ENCODE peak calls at places on chromosomes 2 and 18, in five cellular contexts. U is cardiac fibroblast, T is left ventricle myocardium inferior, N is neural progenitor cell, P is brain microvascular endothelial cell. K is an unnamed sample.
A peak's percentile ranks its signal among the peaks of the same experiment; 100 is the strongest.

GRCh38 chr18:48330016-48330991 is 78.9 kb downstream of the ZBTB7C start:
- DNase-seq in U (peak; percentile 87), T (no peak), N (no peak), P (peak; percentile 70), K (peak; percentile 24)

GRCh38 chr2:154762638-154763037 is 64.1 kb downstream of the KCNJ3 start:
- DNase-seq in U (no peak), T (no peak), N (no peak), P (no peak), K (no peak)

GRCh38 chr2:219500135-219500534 is 1.4 kb downstream of the GMPPA start:
- DNase-seq in U (peak; percentile 17), T (no peak), N (peak; percentile 42), P (no peak), K (no peak)

GRCh38 chr2:227154976-227155375 is 9.0 kb downstream of the COL4A4 start:
- DNase-seq in U (peak; percentile 88), T (peak; percentile 78), N (no peak), P (peak; percentile 87), K (no peak)

GRCh38 chr2:157024129-157024528 is 233.4 kb upstream of the GALNT5 start:
- DNase-seq in U (no peak), T (no peak), N (no peak), P (no peak), K (no peak)

GRCh38 chr2:10538224-10538894 is 90.2 kb upstream of the ODC1 start:
- DNase-seq in U (peak; percentile 79), T (no peak), N (no peak), P (peak; percentile 75), K (no peak)

GRCh38 chr2:157875720-157876065 is 437 bp downstream of the ACVR1 start:
- DNase-seq in U (no peak), T (peak; percentile 67), N (peak; percentile 83), P (no peak), K (no peak)

GRCh38 chr2:120984046-120984445 is 248.4 kb downstream of the GLI2 start:
- DNase-seq in U (no peak), T (no peak), N (no peak), P (no peak), K (no peak)

GRCh38 chr18:51009071-51009470 is 20.9 kb upstream of the SMAD4 start:
- DNase-seq in U (peak; percentile 55), T (no peak), N (no peak), P (no peak), K (no peak)

GRCh38 chr2:64652231-64653173 is 1.2 kb downstream of the SERTAD2 start:
- DNase-seq in U (peak; percentile 89), T (no peak), N (peak; percentile 64), P (no peak), K (no peak)

GRCh38 chr2:201642579-201643215 is 606 bp downstream of the TMEM237 start:
- DNase-seq in U (peak; percentile 78), T (peak; percentile 80), N (peak; percentile 94), P (peak; percentile 69), K (peak; percentile 46)

GRCh38 chr2:236578980-236579745 is 9.5 kb downstream of the ACKR3 start:
- DNase-seq in U (no peak), T (no peak), N (no peak), P (no peak), K (no peak)

GRCh38 chr2:15302154-15302553 is 259.0 kb downstream of the NBAS start:
- DNase-seq in U (peak; percentile 78), T (no peak), N (no peak), P (peak; percentile 38), K (no peak)

GRCh38 chr2:15306706-15307105 is 254.4 kb downstream of the NBAS start:
- DNase-seq in U (peak; percentile 59), T (no peak), N (no peak), P (no peak), K (no peak)

GRCh38 chr2:15300645-15301573 is 260.2 kb downstream of the NBAS start:
- DNase-seq in U (no peak), T (no peak), N (no peak), P (no peak), K (no peak)

GRCh38 chr2:15307526-15307925 is 253.6 kb downstream of the NBAS start:
- DNase-seq in U (peak; percentile 57), T (no peak), N (no peak), P (no peak), K (no peak)

DNA sequence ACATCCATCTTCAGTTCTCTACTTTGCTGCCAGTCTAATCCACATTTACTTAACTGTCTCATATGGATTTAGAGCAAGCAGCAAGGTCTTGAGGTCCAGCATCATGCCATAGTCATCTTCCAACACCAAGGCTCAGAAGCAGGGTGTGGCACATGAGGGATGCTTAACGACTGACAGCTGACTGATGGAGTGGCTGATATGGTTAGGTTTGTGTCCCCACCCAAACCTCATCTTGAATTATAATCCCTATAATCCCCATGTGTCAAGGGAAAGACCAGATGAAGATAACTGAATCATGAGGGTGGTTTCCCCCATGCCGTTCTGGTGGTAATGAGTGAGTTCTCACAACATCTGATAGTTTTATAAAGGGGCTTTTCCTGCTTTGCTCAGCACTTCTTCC is 257.3 kb downstream of the NBAS start:
- DNase-seq in U (no peak), T (no peak), N (no peak), P (no peak), K (no peak)
- TF ChIP-seq CTCF in U (no peak), T (no peak), N (no peak), P (no peak), K (no peak)

GRCh38 chr2:143623270-143623669 is 494.1 kb downstream of the ARHGAP15 start:
- DNase-seq in U (no peak), T (no peak), N (no peak), P (no peak), K (no peak)
- TF ChIP-seq CTCF in U (no peak), T (no peak), N (no peak), P (peak; percentile 20), K (no peak)

DNA sequence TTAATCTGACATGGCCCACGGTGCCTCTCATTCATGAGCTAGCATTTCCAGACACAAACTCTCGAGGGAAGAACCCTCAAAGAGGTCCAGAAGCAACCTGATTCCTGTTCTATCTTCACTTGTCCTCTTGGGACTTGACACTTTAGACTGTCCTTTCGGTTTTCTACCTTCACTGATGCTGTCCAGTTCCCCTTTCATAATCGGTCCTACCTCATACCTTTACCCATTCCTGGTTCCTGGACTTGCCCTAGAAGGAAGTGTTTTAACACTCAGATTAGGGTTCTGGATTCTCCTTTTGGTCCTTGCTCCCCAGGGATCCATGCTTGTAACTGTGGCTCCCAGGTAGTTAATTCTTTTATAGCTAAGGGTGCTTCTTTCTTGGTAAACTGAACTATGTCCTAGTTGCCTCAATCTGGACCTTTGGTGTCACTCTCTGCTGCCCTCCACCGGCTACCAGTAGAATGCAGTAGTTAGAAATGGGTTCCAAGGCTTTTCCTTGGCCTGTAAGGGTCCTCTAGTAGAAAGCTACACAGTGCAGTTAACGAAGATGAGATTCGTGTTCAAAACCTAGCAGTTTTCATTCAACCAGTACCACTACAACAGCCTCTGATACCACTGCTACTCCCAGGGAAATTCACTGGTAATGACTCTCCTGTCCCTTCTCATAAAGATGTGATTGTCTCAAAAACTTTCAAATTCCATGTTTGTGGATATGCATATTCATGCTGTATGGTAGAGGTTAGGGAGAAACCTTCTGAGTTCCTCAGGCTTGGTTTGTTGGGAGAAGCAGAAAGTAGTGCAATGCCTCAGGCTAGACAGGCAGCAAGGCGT is 178.1 kb upstream of the CYP26B1 start:
- DNase-seq in U (peak; percentile 39), T (no peak), N (peak; percentile 33), P (peak; percentile 6), K (no peak)
- TF ChIP-seq CTCF in U (peak; percentile 84), T (peak; percentile 61), N (peak; percentile 75), P (peak; percentile 83), K (peak; percentile 57)

DNA sequence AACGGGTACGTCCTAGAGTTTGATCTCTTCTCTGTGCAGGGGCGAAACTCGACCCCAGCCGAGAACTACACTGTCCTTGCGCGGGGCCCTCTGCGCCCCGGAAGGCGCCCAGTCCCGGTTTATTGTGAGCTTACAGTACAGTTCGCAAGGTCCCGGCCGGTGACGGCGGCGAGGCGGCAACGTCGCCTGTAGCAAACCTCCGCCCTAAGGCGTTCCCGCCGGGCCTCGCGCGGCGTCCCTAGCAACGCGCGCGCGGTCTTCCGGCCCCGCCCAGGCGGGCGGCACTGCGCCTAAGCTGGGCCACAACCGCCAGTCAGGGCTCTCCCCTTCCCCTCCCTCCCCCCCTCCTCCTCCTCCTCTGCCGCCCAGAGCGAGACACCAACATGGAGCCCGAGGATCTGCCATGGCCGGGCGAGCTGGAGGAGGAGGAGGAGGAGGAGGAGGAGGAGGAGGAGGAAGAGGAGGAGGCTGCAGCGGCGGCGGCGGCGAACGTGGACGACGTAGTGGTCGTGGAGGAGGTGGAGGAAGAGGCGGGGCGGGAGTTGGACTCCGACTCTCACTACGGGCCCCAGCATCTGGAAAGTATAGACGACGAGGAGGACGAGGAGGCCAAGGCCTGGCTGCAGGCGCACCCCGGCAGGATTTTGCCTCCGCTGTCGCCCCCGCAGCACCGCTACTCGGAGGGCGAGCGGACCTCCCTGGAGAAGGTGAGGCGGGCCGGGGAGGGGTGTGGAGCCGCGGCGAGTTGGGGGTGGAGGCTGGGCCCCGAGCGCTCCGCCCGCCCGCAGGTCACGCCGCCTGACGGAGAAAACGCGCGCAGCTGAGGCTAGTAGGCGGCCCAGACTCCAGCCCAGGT is at the start of gene ALMS1:
- DNase-seq in U (peak; percentile 88), T (peak; percentile 88), N (peak; percentile 98), P (peak; percentile 74), K (peak; percentile 72)
- TF ChIP-seq CTCF in U (peak; percentile 15), T (peak; percentile 54), N (peak; percentile 25), P (peak; percentile 18), K (peak; percentile 23)

DNA sequence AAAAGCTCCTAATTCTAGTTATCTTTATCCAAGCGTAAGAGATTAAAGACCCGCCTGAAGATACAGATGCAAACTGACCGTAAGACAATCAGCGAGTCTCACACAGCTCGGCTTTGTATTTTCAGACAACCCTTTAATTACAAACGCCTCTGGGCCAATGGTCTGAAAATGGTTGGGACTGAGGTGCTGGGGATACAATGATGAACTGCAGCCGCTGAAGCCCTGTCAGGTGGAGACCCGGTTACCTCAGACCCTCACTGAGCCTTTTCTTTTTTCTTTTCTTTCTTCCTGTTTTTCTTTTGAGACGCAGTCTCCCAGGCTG is 711 bp upstream of the CFAP36 start:
- DNase-seq in U (no peak), T (no peak), N (peak; percentile 67), P (no peak), K (no peak)
- TF ChIP-seq CTCF in U (no peak), T (no peak), N (no peak), P (no peak), K (no peak)

DNA sequence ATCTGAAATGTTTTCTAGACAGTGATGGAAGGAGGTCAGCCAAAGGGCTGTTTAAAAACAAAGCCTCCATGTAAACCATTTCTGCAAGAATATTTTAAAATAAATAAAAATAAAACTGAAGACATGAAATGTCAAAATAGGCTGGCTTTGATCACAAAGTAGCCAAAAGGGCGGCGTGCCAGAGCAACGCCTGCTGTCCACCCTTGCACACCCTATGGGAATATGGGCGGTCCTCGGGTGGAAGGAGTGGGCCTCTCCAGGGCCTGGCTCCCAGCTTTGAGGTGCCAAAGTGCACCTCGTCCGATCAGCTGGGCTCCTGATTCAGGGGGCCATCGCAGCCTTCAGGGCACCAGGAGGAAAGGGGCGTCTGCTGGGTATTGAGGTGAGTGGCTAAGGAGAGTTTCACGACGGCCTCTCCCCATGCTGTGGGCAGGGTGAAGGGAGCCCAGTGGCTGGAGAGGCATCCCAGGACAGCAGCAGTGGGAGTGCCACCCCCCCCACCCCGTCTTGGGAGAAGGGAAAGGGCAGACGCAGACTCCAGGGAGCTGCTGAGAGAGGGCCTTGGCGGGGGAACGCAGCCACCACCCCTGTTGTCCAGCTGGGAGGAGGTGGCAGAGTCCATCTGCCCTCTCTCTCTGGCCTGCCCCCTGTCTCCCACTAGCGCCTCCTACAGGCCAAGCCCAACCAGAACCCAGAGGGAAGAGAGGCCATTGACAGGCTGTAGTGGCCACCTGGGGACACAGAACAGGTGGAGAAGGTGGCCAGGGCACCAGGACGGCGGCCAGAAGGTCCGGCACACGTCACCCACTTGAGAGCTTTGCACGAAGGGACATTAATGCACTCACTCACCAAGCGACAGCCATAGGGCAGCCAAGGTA is 5.7 kb upstream of the ERFE start:
- DNase-seq in U (no peak), T (no peak), N (no peak), P (no peak), K (no peak)
- TF ChIP-seq CTCF in U (no peak), T (peak; percentile 12), N (peak; percentile 20), P (peak; percentile 43), K (peak; percentile 20)

GRCh38 chr2:232863996-232864395 is 6.1 kb upstream of the SNORC start:
- DNase-seq in U (no peak), T (no peak), N (no peak), P (no peak), K (no peak)
- TF ChIP-seq CTCF in U (no peak), T (no peak), N (no peak), P (no peak), K (no peak)